ENCODE peak calls at places on chromosomes 11 and 22, in seven cellular contexts. H is heart left ventricle, U is C1 segment of cervical spinal cord, M is LHCN-M2, I is NCI-H1092 treated with DMSO at 0.1 percent for 48 hours, Z is left kidney, O is lower leg skin. D is an unnamed sample.

GRCh38 chr11:7418916-7419315 is 66.4 kb upstream of the OLFML1 start:
- DNase-seq in H (no peak), U (no peak), M (no peak), I (no peak), Z (peak), O (no peak), D (no peak)

GRCh38 chr11:116499396-116500001 is 273.3 kb downstream of the BUD13 start:
- DNase-seq in H (peak), U (no peak), M (peak), I (peak), Z (peak), O (peak), D (no peak)

GRCh38 chr11:121450424-121450823 is 1.7 kb upstream of the SORL1 start:
- DNase-seq in H (no peak), U (no peak), M (no peak), I (no peak), Z (no peak), O (no peak), D (no peak)

GRCh38 chr22:20566420-20567260 is 59.2 kb downstream of the MED15 start:
- DNase-seq in H (no peak), U (no peak), M (peak), I (no peak), Z (no peak), O (no peak), D (no peak)

GRCh38 chr11:1206391-1207271 is 16.2 kb upstream of the MUC5B start:
- DNase-seq in H (no peak), U (no peak), M (no peak), I (no peak), Z (no peak), O (peak), D (no peak)

GRCh38 chr11:66967670-66968425 is 7.3 kb upstream of the C11orf86 start:
- DNase-seq in H (no peak), U (no peak), M (peak), I (no peak), Z (no peak), O (no peak), D (no peak)

GRCh38 chr11:2759228-2760195 is 59.7 kb upstream of the KCNQ1OT1 start:
- DNase-seq in H (no peak), U (no peak), M (no peak), I (peak), Z (peak), O (peak), D (no peak)

GRCh38 chr11:71994786-71995185 is 3.9 kb upstream of the IL18BP start:
- DNase-seq in H (no peak), U (no peak), M (no peak), I (no peak), Z (no peak), O (no peak), D (no peak)

GRCh38 chr22:50727678-50728522 is 10.1 kb upstream of the ACR start:
- DNase-seq in H (peak), U (no peak), M (no peak), I (no peak), Z (no peak), O (no peak), D (no peak)

GRCh38 chr11:9170450-9170849 is 79.1 kb upstream of the SCUBE2 start:
- DNase-seq in H (no peak), U (no peak), M (peak), I (no peak), Z (no peak), O (no peak), D (no peak)

GRCh38 chr11:27408231-27408630 is 45.2 kb upstream of the CCDC34 start:
- DNase-seq in H (no peak), U (no peak), M (no peak), I (no peak), Z (no peak), O (no peak), D (no peak)

GRCh38 chr11:38791346-38791961 is 2193.4 kb upstream of the RAG2 start:
- DNase-seq in H (no peak), U (no peak), M (peak), I (peak), Z (peak), O (no peak), D (no peak)

GRCh38 chr22:37870273-37870672 is 21.1 kb downstream of the EIF3L start:
- DNase-seq in H (no peak), U (no peak), M (no peak), I (no peak), Z (no peak), O (no peak), D (no peak)

GRCh38 chr11:64803163-64803845 is at the start of gene MAP4K2:
- DNase-seq in H (peak), U (no peak), M (peak), I (peak), Z (peak), O (peak), D (peak)

GRCh38 chr11:85525711-85526110 is 101.4 kb downstream of the DLG2 start:
- DNase-seq in H (no peak), U (no peak), M (no peak), I (no peak), Z (no peak), O (no peak), D (no peak)

GRCh38 chr11:71298016-71298550 is 45.7 kb upstream of the SHANK2 start:
- DNase-seq in H (no peak), U (no peak), M (no peak), I (no peak), Z (no peak), O (peak), D (no peak)

GRCh38 chr22:44309137-44309536 is 3.6 kb downstream of the SHISAL1 start:
- DNase-seq in H (peak), U (no peak), M (peak), I (no peak), Z (no peak), O (peak), D (peak)

GRCh38 chr11:6498121-6498520 is 1.0 kb downstream of the DNHD1 start:
- DNase-seq in H (peak), U (no peak), M (peak), I (no peak), Z (no peak), O (peak), D (no peak)

GRCh38 chr11:132982769-132983168 is 549.5 kb downstream of the OPCML start:
- DNase-seq in H (no peak), U (no peak), M (no peak), I (peak), Z (peak), O (no peak), D (no peak)

GRCh38 chr11:47659273-47659672 is 16.9 kb upstream of the MTCH2 start:
- DNase-seq in H (no peak), U (no peak), M (no peak), I (no peak), Z (peak), O (no peak), D (no peak)

GRCh38 chr11:11057472-11057854 is 199.6 kb upstream of the ZBED5 start:
- DNase-seq in H (no peak), U (no peak), M (no peak), I (no peak), Z (no peak), O (no peak), D (no peak)

GRCh38 chr11:33899383-33900037 is 7.6 kb upstream of the LMO2 start:
- DNase-seq in H (peak), U (no peak), M (peak), I (peak), Z (peak), O (peak), D (peak)

GRCh38 chr11:126416542-126417090 is 61.1 kb downstream of the ST3GAL4 start:
- DNase-seq in H (peak), U (no peak), M (no peak), I (peak), Z (peak), O (peak), D (no peak)

GRCh38 chr11:62108971-62109391 is 14.8 kb upstream of the INCENP start:
- DNase-seq in H (no peak), U (no peak), M (peak), I (no peak), Z (no peak), O (no peak), D (no peak)

GRCh38 chr11:125445731-125446130 is 50.3 kb downstream of the FEZ1 start:
- DNase-seq in H (no peak), U (no peak), M (no peak), I (no peak), Z (no peak), O (no peak), D (no peak)

GRCh38 chr22:50209893-50210292 is 9.1 kb downstream of the SELENOO start:
- DNase-seq in H (peak), U (no peak), M (peak), I (no peak), Z (peak), O (no peak), D (no peak)

GRCh38 chr11:9092846-9093778 is 1.7 kb upstream of the SCUBE2 start:
- DNase-seq in H (no peak), U (no peak), M (peak), I (peak), Z (peak), O (no peak), D (no peak)

GRCh38 chr11:134459246-134460043 is 47.4 kb upstream of the B3GAT1 start:
- DNase-seq in H (no peak), U (no peak), M (no peak), I (no peak), Z (no peak), O (no peak), D (no peak)

GRCh38 chr11:10305262-10305963 is 540 bp downstream of the ADM start:
- DNase-seq in H (peak), U (no peak), M (peak), I (peak), Z (peak), O (no peak), D (peak)